ENCODE peak calls at places on chromosomes 11 and 22, in five cellular contexts. T, C, I, G and J are unnamed samples.

GRCh38 chr11:65427691-65428577 is 5.3 kb downstream of the NEAT1 start:
- DNase-seq in T (no peak), C (peak), I (no peak), G (no peak), J (no peak)

GRCh38 chr11:71449596-71449995 is 1.4 kb upstream of the DHCR7 start:
- DNase-seq in I (no peak), G (no peak), C (peak), T (no peak), J (no peak)

GRCh38 chr22:17237031-17237668 is 17.9 kb upstream of the ADA2 start:
- DNase-seq in C (no peak), G (no peak), I (peak), T (no peak), J (no peak)

GRCh38 chr11:57425565-57426438 is 1.1 kb downstream of the SLC43A3 start:
- DNase-seq in C (no peak), T (no peak), G (no peak), I (no peak), J (no peak)

GRCh38 chr22:46293591-46294260 is 2.9 kb upstream of the GTSE1 start:
- DNase-seq in G (no peak), I (no peak), T (no peak), C (no peak), J (no peak)

GRCh38 chr11:33893711-33894401 is 2.0 kb upstream of the LMO2 start:
- DNase-seq in T (no peak), I (peak), C (peak), G (no peak), J (no peak)

GRCh38 chr11:91819195-91819594 is 405.4 kb upstream of the FAT3 start:
- DNase-seq in I (no peak), T (no peak), G (no peak), C (no peak), J (no peak)

GRCh38 chr11:12792590-12792989 is 118.4 kb downstream of the TEAD1 start:
- DNase-seq in C (no peak), I (no peak), G (no peak), T (no peak), J (no peak)

GRCh38 chr11:3723014-3723708 is 52.0 kb upstream of the CHRNA10 start:
- DNase-seq in C (no peak), T (no peak), G (no peak), I (no peak), J (no peak)

GRCh38 chr22:25362215-25362882 is 142.9 kb downstream of the CRYBB2 start:
- DNase-seq in C (peak), G (no peak), I (no peak), T (peak), J (peak)

GRCh38 chr11:109604506-109604905 is 182.5 kb downstream of the C11orf87 start:
- DNase-seq in G (no peak), T (no peak), C (no peak), I (no peak), J (no peak)

GRCh38 chr11:32200448-32200847 is 109.6 kb downstream of the RCN1 start:
- DNase-seq in T (no peak), C (no peak), I (no peak), G (no peak), J (no peak)

GRCh38 chr22:45179276-45180049 is 15.7 kb downstream of the NUP50 start:
- DNase-seq in G (no peak), T (no peak), I (no peak), C (no peak), J (no peak)

GRCh38 chr11:72233056-72233772 is 8.6 kb downstream of the INPPL1 start:
- DNase-seq in T (no peak), I (no peak), C (no peak), G (no peak), J (no peak)

GRCh38 chr11:70066136-70066520 is 12.0 kb upstream of the ANO1 start:
- DNase-seq in I (no peak), G (no peak), C (no peak), T (no peak), J (no peak)

GRCh38 chr11:119713361-119714040 is 15.5 kb downstream of the NECTIN1 start:
- DNase-seq in T (peak), G (no peak), I (no peak), C (no peak), J (no peak)

DNA sequence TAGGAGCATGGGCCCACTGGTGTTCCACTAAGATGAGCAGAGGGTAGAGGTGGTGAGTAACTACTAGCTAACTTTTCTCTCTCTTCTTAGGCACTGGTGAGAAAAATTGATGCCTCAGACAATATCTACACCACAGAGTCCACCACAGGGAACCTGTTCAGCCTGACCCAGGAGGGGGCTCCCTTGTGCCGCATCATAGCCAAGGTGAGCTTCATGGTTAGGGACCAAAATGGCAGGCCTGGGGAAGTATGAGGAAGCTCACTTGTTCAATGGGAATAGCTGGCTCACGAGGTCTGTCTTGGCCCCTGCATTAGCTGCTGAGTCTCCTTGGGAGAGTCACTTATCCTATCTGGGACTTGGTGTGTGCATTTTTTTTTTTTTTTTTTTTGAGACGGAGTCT is 75.9 kb downstream of the INSC start:
- DNase-seq in I (no peak), T (no peak), G (no peak), C (peak), J (no peak)
- TF ChIP-seq YY1 in I (no peak), T (no peak), G (no peak), C (no peak), J (no peak)

GRCh38 chr11:13958596-13958995 is 3.9 kb upstream of the SPON1 start:
- DNase-seq in I (no peak), C (no peak), T (no peak), G (no peak), J (no peak)

GRCh38 chr11:13956988-13957387 is 5.5 kb upstream of the SPON1 start:
- DNase-seq in G (no peak), C (no peak), T (no peak), I (no peak), J (no peak)

GRCh38 chr11:13959001-13959400 is 3.5 kb upstream of the SPON1 start:
- DNase-seq in C (no peak), G (no peak), I (no peak), T (no peak), J (no peak)

GRCh38 chr11:13954591-13954990 is 7.9 kb upstream of the SPON1 start:
- DNase-seq in C (no peak), T (no peak), G (no peak), I (no peak), J (no peak)

GRCh38 chr11:13955971-13956421 is 6.5 kb upstream of the SPON1 start:
- DNase-seq in T (peak), C (peak), I (no peak), G (no peak), J (peak)
- TF ChIP-seq YY1 in T (no peak), C (no peak), I (peak), G (no peak), J (no peak)

GRCh38 chr22:33035276-33035863 is 22.8 kb downstream of the SYN3 start:
- DNase-seq in C (no peak), T (no peak), G (no peak), I (no peak), J (no peak)
- TF ChIP-seq YY1 in C (no peak), T (no peak), G (no peak), I (no peak), J (no peak)

DNA sequence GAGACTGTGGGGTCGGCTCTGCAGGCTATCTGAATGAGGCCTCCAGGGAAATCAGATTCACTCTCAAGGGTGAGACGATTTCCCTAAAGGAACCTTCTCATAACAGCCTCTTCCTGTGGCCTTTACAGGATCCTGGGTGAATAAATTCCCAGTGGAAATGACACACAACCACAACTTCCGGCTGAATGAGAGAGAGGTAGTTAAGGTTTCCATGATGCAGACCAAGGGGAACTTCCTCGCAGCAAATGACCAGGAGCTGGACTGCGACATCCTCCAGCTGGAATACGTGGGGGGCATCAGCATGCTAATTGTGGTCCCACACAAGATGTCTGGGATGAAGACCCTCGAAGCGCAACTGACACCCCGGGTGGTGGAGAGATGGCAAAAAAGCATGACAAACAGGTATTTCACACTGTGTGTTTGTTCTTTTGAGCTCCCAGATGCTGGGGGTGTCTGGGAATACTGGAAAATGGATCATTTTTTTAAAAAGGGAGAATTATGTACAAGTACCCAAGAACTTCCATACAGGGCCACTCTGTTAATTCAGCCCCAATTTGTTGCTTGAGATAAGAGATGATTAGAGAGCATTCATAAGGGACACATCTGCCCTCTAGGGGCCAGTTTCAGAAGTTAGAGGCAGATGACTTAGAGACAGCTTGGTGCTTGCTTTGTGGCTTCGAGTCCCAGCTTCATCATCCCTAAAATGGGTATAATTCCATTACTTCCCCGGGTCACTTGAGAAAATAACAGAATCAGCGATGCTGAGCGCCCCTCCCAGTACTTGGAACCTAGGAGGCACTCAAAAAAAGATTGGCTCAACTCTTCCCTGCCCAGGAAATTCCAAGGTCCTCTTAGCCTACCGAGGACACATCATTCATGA is 10.2 kb downstream of the SERPIND1 start:
- DNase-seq in C (peak), I (peak), T (peak), G (no peak), J (no peak)
- TF ChIP-seq YY1 in C (no peak), I (peak), T (no peak), G (no peak), J (no peak)

GRCh38 chr11:1345752-1346513 is 36.5 kb upstream of the TOLLIP start:
- DNase-seq in I (no peak), G (no peak), C (no peak), T (no peak), J (no peak)
- TF ChIP-seq YY1 in I (no peak), G (no peak), C (no peak), T (no peak), J (no peak)

DNA sequence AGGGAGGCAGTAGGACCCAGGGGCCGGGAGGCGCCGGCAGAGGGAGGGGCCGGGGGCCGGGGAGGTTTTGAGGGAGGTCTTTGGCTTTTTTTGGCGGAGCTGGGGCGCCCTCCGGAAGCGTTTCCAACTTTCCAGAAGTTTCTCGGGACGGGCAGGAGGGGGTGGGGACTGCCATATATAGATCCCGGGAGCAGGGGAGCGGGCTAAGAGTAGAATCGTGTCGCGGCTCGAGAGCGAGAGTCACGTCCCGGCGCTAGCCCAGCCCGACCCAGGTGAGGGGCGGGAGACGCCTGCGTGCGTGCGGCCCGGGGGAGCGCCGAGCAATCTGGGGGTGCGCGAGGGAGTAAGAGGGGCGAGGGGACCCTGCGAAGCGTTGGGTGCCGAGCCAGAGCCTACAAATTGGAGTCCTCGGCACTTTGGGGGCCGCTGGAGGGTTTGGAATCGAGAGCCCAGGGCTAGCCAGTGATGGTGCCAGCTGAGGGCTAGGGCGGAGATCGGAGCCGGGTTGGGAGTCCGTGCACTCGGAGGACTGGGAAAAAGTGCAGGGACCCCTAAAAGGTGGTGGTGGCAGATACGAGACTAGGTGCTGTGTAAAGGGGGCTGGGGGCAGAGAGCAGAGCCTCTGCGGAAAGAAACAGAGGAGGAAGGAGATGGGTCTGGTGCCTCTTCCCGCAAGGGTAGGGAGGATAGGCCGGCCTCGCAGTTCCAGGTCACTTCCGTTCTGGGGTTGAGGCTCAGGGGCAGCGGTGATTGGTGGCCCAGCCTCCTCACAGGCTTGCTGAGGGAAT is at the start of gene SERPINH1:
- DNase-seq in C (peak), G (no peak), T (peak), I (peak), J (no peak)
- TF ChIP-seq YY1 in C (peak), G (no peak), T (peak), I (peak), J (no peak)

GRCh38 chr11:117532568-117532967 is 204.9 kb downstream of the CEP164 start:
- DNase-seq in C (no peak), I (no peak), T (no peak), G (no peak), J (no peak)

GRCh38 chr11:117535870-117536411 is 208.3 kb downstream of the CEP164 start:
- DNase-seq in I (no peak), G (no peak), T (no peak), C (no peak), J (no peak)

GRCh38 chr11:117538256-117538655 is 210.6 kb downstream of the CEP164 start:
- DNase-seq in C (no peak), G (no peak), T (no peak), I (no peak), J (no peak)

GRCh38 chr11:117538731-117539130 is 211.1 kb downstream of the CEP164 start:
- DNase-seq in T (no peak), G (no peak), C (no peak), I (no peak), J (no peak)

GRCh38 chr11:117535201-117535869 is 207.7 kb downstream of the CEP164 start:
- DNase-seq in G (no peak), I (no peak), T (no peak), C (no peak), J (no peak)
- TF ChIP-seq YY1 in G (no peak), I (no peak), T (no peak), C (no peak), J (no peak)

GRCh38 chr11:44521148-44521547 is 44.3 kb upstream of the CD82 start:
- DNase-seq in I (no peak), G (no peak), C (no peak), T (no peak), J (no peak)

GRCh38 chr11:44522294-44522693 is 43.2 kb upstream of the CD82 start:
- DNase-seq in I (no peak), C (no peak), G (no peak), T (no peak), J (no peak)

GRCh38 chr11:44517541-44517940 is 47.9 kb upstream of the CD82 start:
- DNase-seq in G (no peak), I (no peak), C (no peak), T (no peak), J (no peak)

GRCh38 chr11:44518968-44519550 is 46.4 kb upstream of the CD82 start:
- DNase-seq in C (no peak), I (no peak), G (no peak), T (no peak), J (no peak)

DNA sequence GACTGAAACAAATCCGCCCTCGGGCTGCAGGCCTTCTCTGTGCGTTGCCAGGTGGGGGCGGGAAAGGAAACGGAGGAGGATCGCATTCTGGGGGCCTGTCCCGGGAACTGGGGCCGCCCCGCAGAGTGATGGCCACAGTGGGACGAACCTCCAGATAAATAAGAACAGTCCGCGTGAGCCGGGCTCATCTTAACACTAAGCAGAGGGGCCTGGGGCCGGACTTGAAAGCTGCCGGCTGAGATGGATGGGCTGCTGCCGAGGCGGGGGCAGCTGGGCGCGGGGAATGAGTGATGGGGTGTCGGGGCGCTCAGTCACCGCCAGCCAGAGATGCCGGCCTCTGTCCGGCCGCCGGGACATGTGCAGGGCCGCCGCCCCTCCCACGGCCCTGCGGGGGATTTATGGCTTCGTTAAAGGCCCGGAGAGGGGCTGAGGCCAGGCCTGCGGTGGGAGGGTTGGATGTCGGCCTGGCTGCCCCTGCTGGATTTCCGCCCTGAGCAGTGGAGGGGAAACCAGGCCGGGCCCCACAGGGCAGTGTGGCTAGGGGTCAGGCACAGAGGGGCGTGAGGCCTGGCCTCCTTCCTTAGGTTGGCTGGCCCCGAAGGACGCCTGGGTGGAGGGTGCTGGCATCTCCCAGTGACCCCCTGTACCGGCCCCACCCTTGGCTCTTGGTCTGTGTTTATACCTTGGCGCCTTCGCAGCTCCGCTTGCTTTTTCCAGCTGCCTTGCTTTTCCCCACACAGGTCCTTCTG is 45.3 kb upstream of the CD82 start:
- DNase-seq in C (no peak), I (no peak), T (no peak), G (no peak), J (no peak)
- TF ChIP-seq YY1 in C (no peak), I (no peak), T (no peak), G (no peak), J (no peak)

DNA sequence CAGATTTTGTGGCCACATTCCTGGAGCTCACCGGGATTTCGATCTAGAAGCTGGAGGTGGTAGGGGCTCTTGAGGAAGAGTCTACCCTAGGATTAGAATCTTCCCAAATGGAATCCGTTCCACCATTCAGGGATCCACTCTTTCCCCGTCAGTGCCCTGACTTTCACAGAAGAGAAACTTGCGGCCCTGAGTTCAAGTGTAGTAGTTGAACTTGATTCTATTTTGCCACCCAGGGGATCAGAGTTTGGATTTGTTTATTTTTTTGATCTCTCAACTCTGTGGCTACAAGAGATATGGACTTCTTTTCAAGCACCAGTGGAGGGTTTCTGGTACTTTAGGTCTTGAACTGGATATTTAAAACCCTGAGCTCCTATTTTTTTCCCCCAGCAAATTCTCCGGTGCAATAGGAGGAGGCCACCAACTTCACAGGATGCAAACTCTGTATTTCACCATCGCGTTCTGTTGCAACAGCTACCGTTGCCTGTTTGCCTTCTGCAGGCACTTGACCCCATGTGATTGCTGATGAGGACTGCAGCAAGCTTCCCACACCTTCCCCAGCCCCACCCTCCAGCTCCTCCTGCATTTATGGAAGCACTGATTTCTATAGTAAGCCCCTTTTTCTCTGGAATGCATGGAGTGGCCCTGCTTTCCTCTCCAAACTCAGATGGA is 14.8 kb upstream of the MRGPRF start:
- DNase-seq in G (no peak), C (no peak), T (peak), I (no peak), J (no peak)
- TF ChIP-seq YY1 in G (no peak), C (no peak), T (no peak), I (no peak), J (no peak)

GRCh38 chr11:37817727-37818270 is 1219.8 kb upstream of the RAG2 start:
- DNase-seq in I (no peak), G (no peak), C (no peak), T (no peak), J (no peak)

GRCh38 chr11:37811349-37811748 is 1213.3 kb upstream of the RAG2 start:
- DNase-seq in I (no peak), G (no peak), T (no peak), C (no peak), J (no peak)

GRCh38 chr11:37812281-37812880 is 1214.3 kb upstream of the RAG2 start:
- DNase-seq in G (peak), T (no peak), C (peak), I (no peak), J (no peak)
- TF ChIP-seq YY1 in G (no peak), T (no peak), C (no peak), I (no peak), J (no peak)